ENCODE peak calls at places on chromosome 21, in five cellular contexts. C is progenitor cell of endocrine pancreas, G is foreskin fibroblast, E is NB4, B is endothelial cell. S is an unnamed sample.

GRCh38 chr21:16084776-16085364 is 355.1 kb downstream of the USP25 start:
- DNase-seq in C (no peak), G (peak), E (no peak), B (no peak), S (no peak)

GRCh38 chr21:32916522-32917099 is 109.1 kb upstream of the OLIG2 start:
- DNase-seq in C (no peak), G (no peak), E (peak), B (no peak), S (no peak)

GRCh38 chr21:32334980-32335471 is 36.4 kb downstream of the MRAP start:
- DNase-seq in C (no peak), G (peak), E (no peak), B (no peak), S (no peak)

GRCh38 chr21:45074048-45074817 is at the start of gene ADARB1:
- DNase-seq in C (peak), G (peak), E (peak), B (peak), S (no peak)

GRCh38 chr21:39197448-39197847 is 14.2 kb upstream of the PSMG1 start:
- DNase-seq in C (no peak), G (no peak), E (no peak), B (no peak), S (no peak)

GRCh38 chr21:38766987-38767722 is 38.6 kb upstream of the ETS2 start:
- DNase-seq in C (no peak), G (no peak), E (no peak), B (no peak), S (no peak)

GRCh38 chr21:44596068-44596725 is 3.9 kb upstream of the KRTAP10-6 start:
- DNase-seq in C (no peak), G (peak), E (no peak), B (no peak), S (no peak)

GRCh38 chr21:32423320-32423719 is 10.8 kb downstream of the EVA1C start:
- DNase-seq in C (no peak), G (peak), E (no peak), B (no peak), S (no peak)

GRCh38 chr21:37551406-37552355 is 185.1 kb downstream of the DYRK1A start:
- DNase-seq in C (peak), G (peak), E (no peak), B (no peak), S (no peak)

GRCh38 chr21:15241997-15242767 is 177.4 kb upstream of the NRIP1 start:
- DNase-seq in C (no peak), G (no peak), E (no peak), B (no peak), S (no peak)

GRCh38 chr21:15293251-15293650 is 228.5 kb upstream of the NRIP1 start:
- DNase-seq in C (no peak), G (no peak), E (no peak), B (no peak), S (no peak)

GRCh38 chr21:42209801-42210479 is 9.0 kb upstream of the ABCG1 start:
- DNase-seq in C (no peak), G (no peak), E (no peak), B (no peak), S (peak)

GRCh38 chr21:42243026-42243425 is 24.1 kb downstream of the ABCG1 start:
- DNase-seq in C (no peak), G (no peak), E (no peak), B (no peak), S (no peak)

GRCh38 chr21:45769896-45770295 is 126.4 kb downstream of the PCBP3 start:
- DNase-seq in C (no peak), G (no peak), E (no peak), B (no peak), S (no peak)

GRCh38 chr21:17370263-17370662 is 142.6 kb upstream of the CXADR start:
- DNase-seq in C (no peak), G (no peak), E (no peak), B (no peak), S (no peak)

GRCh38 chr21:45292399-45293213 is 4.9 kb upstream of the POFUT2 start:
- DNase-seq in C (peak), G (peak), E (peak), B (peak), S (peak)

GRCh38 chr21:38223893-38224540 is 32.8 kb upstream of the KCNJ15 start:
- DNase-seq in C (no peak), G (peak), E (peak), B (no peak), S (no peak)

GRCh38 chr21:17492415-17493168 is 20.3 kb upstream of the CXADR start:
- DNase-seq in C (no peak), G (no peak), E (no peak), B (no peak), S (no peak)

GRCh38 chr21:17472167-17472566 is 40.7 kb upstream of the CXADR start:
- DNase-seq in C (no peak), G (no peak), E (no peak), B (no peak), S (no peak)

DNA sequence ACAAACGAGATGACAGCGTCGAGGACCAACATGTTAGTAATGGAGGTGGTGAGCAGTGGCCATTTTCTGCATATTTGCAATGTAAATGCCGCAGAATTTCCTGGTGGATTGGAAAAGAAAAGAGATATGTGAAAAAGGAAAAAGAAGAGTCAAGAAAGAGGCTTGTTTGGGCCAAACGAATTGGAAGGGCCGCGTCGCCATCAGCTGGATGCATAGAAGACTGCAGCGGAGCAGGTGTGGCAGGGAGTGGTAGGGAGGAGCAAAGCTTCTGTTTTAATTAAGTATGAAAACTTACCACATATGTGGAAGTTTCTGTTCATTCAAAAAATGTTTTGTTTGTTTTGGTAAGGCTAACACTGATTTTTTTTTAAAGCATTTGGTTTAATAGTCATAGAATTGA is 690.7 kb downstream of the NCAM2 start:
- DNase-seq in C (no peak), G (peak), E (peak), B (peak), S (no peak)
- TF ChIP-seq CTCF in C (peak), G (peak), E (peak), B (no peak), S (peak)

GRCh38 chr21:36542312-36543101 is 62.6 kb upstream of the CLDN14 start:
- DNase-seq in C (no peak), G (no peak), E (no peak), B (no peak), S (no peak)
- TF ChIP-seq CTCF in C (peak), G (no peak), E (no peak), B (peak), S (peak)

GRCh38 chr21:34886554-34887385 is 162.3 kb downstream of the RUNX1 start:
- DNase-seq in C (no peak), G (no peak), E (peak), B (peak), S (no peak)
- TF ChIP-seq CTCF in C (no peak), G (no peak), E (no peak), B (no peak), S (no peak)

GRCh38 chr21:35614412-35614901 is 445.9 kb downstream of the SETD4 start:
- DNase-seq in C (no peak), G (peak), E (peak), B (no peak), S (no peak)

GRCh38 chr21:35615325-35615724 is 445.0 kb downstream of the SETD4 start:
- DNase-seq in C (no peak), G (no peak), E (peak), B (no peak), S (no peak)

GRCh38 chr21:35617491-35617890 is 442.8 kb downstream of the SETD4 start:
- DNase-seq in C (no peak), G (no peak), E (no peak), B (no peak), S (no peak)

GRCh38 chr21:35619184-35619583 is 441.1 kb downstream of the SETD4 start:
- DNase-seq in C (no peak), G (peak), E (peak), B (no peak), S (no peak)

DNA sequence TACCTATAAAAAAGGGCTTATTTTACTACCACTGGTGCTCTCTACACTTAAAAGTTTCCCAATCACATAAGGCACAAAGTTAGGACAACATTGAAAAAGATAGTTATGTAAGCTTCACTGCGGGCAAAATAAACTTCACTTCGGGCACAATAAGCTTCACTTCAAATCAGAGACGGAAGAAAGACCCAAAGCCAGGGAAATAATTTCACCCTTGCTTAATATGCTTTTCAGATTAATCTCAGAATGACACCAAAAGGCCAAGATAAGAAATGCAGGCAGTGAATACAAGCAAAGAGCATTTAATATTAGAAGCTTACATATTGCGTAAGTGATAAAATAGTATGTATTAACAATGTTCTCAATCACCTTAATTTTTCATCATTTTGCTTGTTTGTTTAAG is 444.2 kb downstream of the SETD4 start:
- DNase-seq in C (no peak), G (peak), E (peak), B (no peak), S (no peak)
- TF ChIP-seq CTCF in C (peak), G (peak), E (peak), B (no peak), S (peak)

DNA sequence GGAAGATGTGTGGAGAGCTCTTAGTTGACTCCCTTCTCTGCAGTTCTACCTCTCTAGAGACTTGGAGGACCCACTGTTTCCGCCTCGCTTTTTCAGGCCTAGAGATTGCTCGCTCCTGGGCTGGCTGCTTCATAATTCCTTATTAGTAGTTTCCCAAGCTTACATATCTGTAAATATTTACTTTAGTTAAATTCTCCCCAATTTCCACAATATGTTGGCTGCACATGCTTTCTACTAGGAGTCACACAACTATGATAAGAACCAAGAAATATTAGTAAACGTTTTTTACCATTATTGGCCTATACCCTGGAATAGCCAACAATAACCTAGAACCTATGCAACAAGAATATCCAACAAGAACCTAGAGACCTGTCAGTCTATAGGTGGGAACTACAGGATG is 129.0 kb upstream of the RUNX1 start:
- DNase-seq in C (no peak), G (no peak), E (no peak), B (no peak), S (no peak)
- TF ChIP-seq CTCF in C (no peak), G (no peak), E (no peak), B (no peak), S (no peak)

GRCh38 chr21:28770867-28771661 is 221.6 kb downstream of the LTN1 start:
- DNase-seq in C (no peak), G (peak), E (no peak), B (no peak), S (no peak)
- TF ChIP-seq CTCF in C (no peak), G (no peak), E (no peak), B (no peak), S (no peak)

DNA sequence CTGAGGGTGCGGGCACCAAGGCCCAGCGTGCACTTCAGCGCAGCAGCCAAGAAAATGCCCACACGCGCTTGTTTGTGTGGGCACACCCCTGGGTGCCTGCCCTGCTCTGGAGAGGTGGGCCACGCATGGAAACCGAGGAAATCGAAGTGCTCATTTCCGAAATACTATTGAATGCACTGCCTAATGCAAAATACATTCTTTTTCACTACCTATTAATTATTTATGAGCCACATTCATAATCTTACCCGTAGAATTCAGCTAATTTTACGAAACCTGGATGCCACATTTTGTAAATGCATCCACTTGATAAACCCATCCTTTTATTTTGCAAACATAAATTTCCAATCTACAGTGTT is 4.8 kb downstream of the DSCAM start:
- DNase-seq in C (no peak), G (no peak), E (no peak), B (no peak), S (no peak)
- TF ChIP-seq CTCF in C (peak), G (no peak), E (no peak), B (no peak), S (no peak)